ENCODE peak calls at places on chromosomes 2 and 18, in six cellular contexts. One of them, this sample, is unnamed.

GRCh38 chr2:234412726-234413125 is 84.2 kb downstream of the ARL4C start:
- DNase-seq in fibroblast of pulmonary artery: peak; percentile 38
- DNase-seq in Caco-2: no peak
- DNase-seq in GM12865: no peak
- DNase-seq in upper lobe of right lung: no peak
- DNase-seq in HL-60: no peak
- DNase-seq in this sample: peak; percentile 50

GRCh38 chr2:121037480-121037879 is 247.5 kb downstream of the TFCP2L1 start:
- DNase-seq in fibroblast of pulmonary artery: no peak
- DNase-seq in Caco-2: no peak
- DNase-seq in GM12865: no peak
- DNase-seq in upper lobe of right lung: no peak
- DNase-seq in HL-60: no peak
- DNase-seq in this sample: no peak

GRCh38 chr18:11316546-11316945 is 167.2 kb upstream of the PIEZO2 start:
- DNase-seq in fibroblast of pulmonary artery: no peak
- DNase-seq in Caco-2: no peak
- DNase-seq in GM12865: no peak
- DNase-seq in upper lobe of right lung: no peak
- DNase-seq in HL-60: no peak
- DNase-seq in this sample: no peak

GRCh38 chr18:36572135-36572856 is 256.5 kb downstream of the TPGS2 start:
- DNase-seq in fibroblast of pulmonary artery: peak; percentile 83
- DNase-seq in Caco-2: no peak
- DNase-seq in GM12865: peak; percentile 67
- DNase-seq in upper lobe of right lung: no peak
- DNase-seq in HL-60: no peak
- DNase-seq in this sample: peak; percentile 73

GRCh38 chr2:123808243-123808642 is 216.8 kb upstream of the CNTNAP5 start:
- DNase-seq in fibroblast of pulmonary artery: no peak
- DNase-seq in Caco-2: no peak
- DNase-seq in GM12865: no peak
- DNase-seq in upper lobe of right lung: peak; percentile 17
- DNase-seq in HL-60: no peak
- DNase-seq in this sample: no peak

GRCh38 chr2:41729800-41730364 is 317.9 kb upstream of the PKDCC start:
- DNase-seq in fibroblast of pulmonary artery: no peak
- DNase-seq in Caco-2: no peak
- DNase-seq in GM12865: no peak
- DNase-seq in upper lobe of right lung: no peak
- DNase-seq in HL-60: no peak
- DNase-seq in this sample: no peak

GRCh38 chr2:160613466-160614153 is 120.0 kb upstream of the RBMS1 start:
- DNase-seq in fibroblast of pulmonary artery: peak; percentile 65
- DNase-seq in Caco-2: no peak
- DNase-seq in GM12865: no peak
- DNase-seq in upper lobe of right lung: no peak
- DNase-seq in HL-60: no peak
- DNase-seq in this sample: peak; percentile 89

GRCh38 chr2:27714851-27715291 is 51.2 kb downstream of the SLC4A1AP start:
- DNase-seq in fibroblast of pulmonary artery: no peak
- DNase-seq in Caco-2: no peak
- DNase-seq in GM12865: no peak
- DNase-seq in upper lobe of right lung: no peak
- DNase-seq in HL-60: no peak
- DNase-seq in this sample: no peak

GRCh38 chr18:12460874-12461273 is 53.1 kb downstream of the PRELID3A start:
- DNase-seq in fibroblast of pulmonary artery: peak; percentile 68
- DNase-seq in Caco-2: peak; percentile 53
- DNase-seq in GM12865: no peak
- DNase-seq in upper lobe of right lung: no peak
- DNase-seq in HL-60: no peak
- DNase-seq in this sample: peak; percentile 39

GRCh38 chr2:231684314-231685223 is 23.8 kb upstream of the PTMA start:
- DNase-seq in fibroblast of pulmonary artery: no peak
- DNase-seq in Caco-2: no peak
- DNase-seq in GM12865: no peak
- DNase-seq in upper lobe of right lung: no peak
- DNase-seq in HL-60: peak; percentile 78
- DNase-seq in this sample: no peak

GRCh38 chr2:28543316-28544068 is 47.6 kb downstream of the PLB1 start:
- DNase-seq in fibroblast of pulmonary artery: peak; percentile 11
- DNase-seq in Caco-2: no peak
- DNase-seq in GM12865: no peak
- DNase-seq in upper lobe of right lung: no peak
- DNase-seq in HL-60: no peak
- DNase-seq in this sample: peak; percentile 62

GRCh38 chr18:41599529-41599928 is 355.5 kb upstream of the PIK3C3 start:
- DNase-seq in fibroblast of pulmonary artery: no peak
- DNase-seq in Caco-2: no peak
- DNase-seq in GM12865: no peak
- DNase-seq in upper lobe of right lung: no peak
- DNase-seq in HL-60: no peak
- DNase-seq in this sample: no peak
- TF ChIP-seq CTCF in fibroblast of pulmonary artery: no peak
- TF ChIP-seq CTCF in Caco-2: no peak
- TF ChIP-seq CTCF in GM12865: no peak
- TF ChIP-seq CTCF in upper lobe of right lung: no peak
- TF ChIP-seq CTCF in HL-60: no peak
- TF ChIP-seq CTCF in this sample: no peak

GRCh38 chr18:2911533-2911932 is 64.7 kb downstream of the EMILIN2 start:
- DNase-seq in fibroblast of pulmonary artery: no peak
- DNase-seq in Caco-2: no peak
- DNase-seq in GM12865: no peak
- DNase-seq in upper lobe of right lung: no peak
- DNase-seq in HL-60: no peak
- DNase-seq in this sample: no peak

GRCh38 chr18:2914185-2914584 is 67.4 kb downstream of the EMILIN2 start:
- DNase-seq in fibroblast of pulmonary artery: no peak
- DNase-seq in Caco-2: no peak
- DNase-seq in GM12865: no peak
- DNase-seq in upper lobe of right lung: no peak
- DNase-seq in HL-60: no peak
- DNase-seq in this sample: no peak

GRCh38 chr18:2913398-2914005 is 66.7 kb downstream of the EMILIN2 start:
- DNase-seq in fibroblast of pulmonary artery: no peak
- DNase-seq in Caco-2: no peak
- DNase-seq in GM12865: no peak
- DNase-seq in upper lobe of right lung: no peak
- DNase-seq in HL-60: no peak
- DNase-seq in this sample: no peak

GRCh38 chr18:2910751-2911425 is 64.1 kb downstream of the EMILIN2 start:
- DNase-seq in fibroblast of pulmonary artery: no peak
- DNase-seq in Caco-2: no peak
- DNase-seq in GM12865: no peak
- DNase-seq in upper lobe of right lung: no peak
- DNase-seq in HL-60: no peak
- DNase-seq in this sample: no peak

DNA sequence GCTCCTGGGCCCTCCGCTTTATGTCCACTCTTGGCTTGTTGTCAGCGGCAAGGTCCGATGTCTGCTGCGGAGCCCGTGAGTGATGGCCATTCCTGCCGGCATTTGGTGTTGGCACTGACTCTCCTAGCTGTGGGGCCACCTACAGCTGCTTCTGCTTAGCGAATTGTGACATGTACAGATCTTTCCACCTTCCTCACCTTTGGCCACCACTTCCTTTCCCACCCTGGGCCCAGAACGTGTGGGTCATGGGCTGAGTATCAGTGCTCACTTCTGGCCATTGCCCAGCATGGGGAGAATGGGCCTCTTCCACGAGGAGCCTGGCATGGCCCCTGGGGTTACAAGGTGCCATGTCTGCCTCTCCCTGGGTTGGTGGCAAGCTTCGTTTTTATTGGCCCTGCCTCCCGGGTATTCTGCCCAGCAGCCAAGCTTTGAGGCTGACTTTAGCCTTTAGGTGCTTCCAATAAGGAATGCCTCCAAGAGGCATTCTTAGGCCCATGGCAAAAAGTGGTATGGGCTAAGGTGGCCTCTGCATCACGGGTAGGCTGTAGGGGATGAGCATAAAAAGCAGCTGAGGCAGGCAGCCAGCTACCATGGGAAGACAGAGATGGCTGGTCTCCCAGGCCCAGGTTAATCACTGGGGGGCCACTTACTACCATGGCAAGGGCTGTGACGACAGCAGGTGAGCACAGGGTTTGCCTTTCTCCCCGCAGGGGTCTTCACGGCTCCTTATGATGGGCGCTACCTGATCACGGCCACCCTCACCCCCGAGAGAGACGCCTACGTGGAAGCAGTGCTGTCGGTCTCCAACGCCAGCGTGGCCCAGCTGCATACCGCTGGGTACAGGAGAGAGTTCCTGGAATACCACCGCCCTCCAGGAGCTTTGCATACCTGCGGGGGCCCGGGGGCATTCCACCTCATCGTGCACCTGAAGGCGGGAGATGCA is 65.8 kb downstream of the EMILIN2 start:
- DNase-seq in fibroblast of pulmonary artery: no peak
- DNase-seq in Caco-2: no peak
- DNase-seq in GM12865: no peak
- DNase-seq in upper lobe of right lung: no peak
- DNase-seq in HL-60: no peak
- DNase-seq in this sample: no peak
- H3K4me3 ChIP-seq in fibroblast of pulmonary artery: no peak overlapping the region
- H3K4me3 ChIP-seq in Caco-2: no peak overlapping the region
- H3K4me3 ChIP-seq in GM12865: no peak overlapping the region
- H3K4me3 ChIP-seq in upper lobe of right lung: no peak overlapping the region
- H3K4me3 ChIP-seq in HL-60: no peak overlapping the region
- H3K4me3 ChIP-seq in this sample: no peak overlapping the region

GRCh38 chr2:192749606-192750200 is 555.0 kb upstream of the TMEFF2 start:
- DNase-seq in fibroblast of pulmonary artery: peak; percentile 24
- DNase-seq in Caco-2: no peak
- DNase-seq in GM12865: no peak
- DNase-seq in upper lobe of right lung: no peak
- DNase-seq in HL-60: no peak
- DNase-seq in this sample: peak; percentile 5
- TF ChIP-seq CTCF in fibroblast of pulmonary artery: peak; percentile 37
- TF ChIP-seq CTCF in Caco-2: peak; percentile 42
- TF ChIP-seq CTCF in GM12865: no peak
- TF ChIP-seq CTCF in upper lobe of right lung: no peak
- TF ChIP-seq CTCF in HL-60: no peak
- TF ChIP-seq CTCF in this sample: no peak

GRCh38 chr2:219569635-219570034 is 1.7 kb downstream of the OBSL1 start:
- DNase-seq in fibroblast of pulmonary artery: no peak
- DNase-seq in Caco-2: no peak
- DNase-seq in GM12865: no peak
- DNase-seq in upper lobe of right lung: no peak
- DNase-seq in HL-60: no peak
- DNase-seq in this sample: no peak
- H3K4me3 ChIP-seq in fibroblast of pulmonary artery: peak overlapping the region; percentile 61
- H3K4me3 ChIP-seq in Caco-2: no peak overlapping the region
- H3K4me3 ChIP-seq in GM12865: no peak overlapping the region
- H3K4me3 ChIP-seq in upper lobe of right lung: peak overlapping the region; percentile 61
- H3K4me3 ChIP-seq in HL-60: no peak overlapping the region
- H3K4me3 ChIP-seq in this sample: no peak overlapping the region

DNA sequence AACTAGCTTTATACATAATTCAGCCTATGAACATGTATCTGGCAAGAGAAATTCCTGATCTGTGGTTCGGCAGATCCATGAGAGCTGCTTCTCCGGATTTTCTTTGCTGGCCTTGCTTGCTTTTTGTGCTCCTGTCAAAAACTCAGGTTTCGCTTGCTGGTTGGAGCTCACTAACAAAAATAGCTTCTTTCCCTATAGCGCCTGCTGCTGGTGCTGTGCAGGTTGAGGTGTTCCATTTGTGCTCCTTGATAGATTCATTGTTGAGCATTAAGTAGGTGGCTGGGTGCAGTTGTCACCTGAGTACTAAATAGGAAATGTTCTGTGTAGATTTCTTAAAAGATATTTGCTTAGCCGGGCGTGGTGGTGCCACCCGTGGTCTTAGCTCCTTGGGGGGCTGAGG is 148.1 kb downstream of the PRPF40A start:
- DNase-seq in fibroblast of pulmonary artery: no peak
- DNase-seq in Caco-2: no peak
- DNase-seq in GM12865: no peak
- DNase-seq in upper lobe of right lung: no peak
- DNase-seq in HL-60: no peak
- DNase-seq in this sample: no peak
- TF ChIP-seq CTCF in fibroblast of pulmonary artery: no peak
- TF ChIP-seq CTCF in Caco-2: no peak
- TF ChIP-seq CTCF in GM12865: no peak
- TF ChIP-seq CTCF in upper lobe of right lung: no peak
- TF ChIP-seq CTCF in HL-60: no peak
- TF ChIP-seq CTCF in this sample: no peak

DNA sequence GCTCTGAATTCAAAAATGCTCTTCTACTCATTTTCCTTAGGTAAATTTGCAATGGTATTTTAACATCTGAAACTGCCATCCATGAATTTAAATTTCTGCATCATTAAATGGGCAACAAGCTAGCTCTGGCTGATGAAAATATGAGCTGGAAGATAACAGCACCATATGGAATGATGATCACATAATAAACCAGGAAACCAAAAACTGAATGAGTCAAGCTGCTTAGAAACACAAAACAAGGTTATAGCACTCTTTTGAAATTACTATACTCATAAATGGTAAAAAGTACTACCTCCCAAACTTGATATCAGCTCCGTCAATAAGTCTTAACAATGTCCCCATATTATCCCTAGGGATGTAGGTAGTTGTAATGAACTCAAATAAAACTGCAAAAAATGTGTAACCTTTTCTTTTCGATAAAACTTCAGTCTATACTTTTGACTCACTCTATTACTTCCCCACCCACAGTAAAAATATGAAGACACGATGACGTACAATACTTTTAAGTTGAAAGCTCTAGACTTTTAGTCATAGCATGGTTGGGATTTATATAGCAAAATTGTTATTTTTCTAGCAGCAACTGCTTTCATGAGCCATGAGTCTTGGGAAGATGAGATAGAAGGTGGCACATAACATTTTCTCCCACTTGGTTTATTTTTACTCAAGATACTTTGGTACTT is 396.7 kb downstream of the CDH2 start:
- DNase-seq in fibroblast of pulmonary artery: peak; percentile 8
- DNase-seq in Caco-2: no peak
- DNase-seq in GM12865: no peak
- DNase-seq in upper lobe of right lung: no peak
- DNase-seq in HL-60: no peak
- DNase-seq in this sample: peak; percentile 67
- H3K4me3 ChIP-seq in fibroblast of pulmonary artery: no peak overlapping the region
- H3K4me3 ChIP-seq in Caco-2: no peak overlapping the region
- H3K4me3 ChIP-seq in GM12865: no peak overlapping the region
- H3K4me3 ChIP-seq in upper lobe of right lung: no peak overlapping the region
- H3K4me3 ChIP-seq in HL-60: no peak overlapping the region
- H3K4me3 ChIP-seq in this sample: no peak overlapping the region

DNA sequence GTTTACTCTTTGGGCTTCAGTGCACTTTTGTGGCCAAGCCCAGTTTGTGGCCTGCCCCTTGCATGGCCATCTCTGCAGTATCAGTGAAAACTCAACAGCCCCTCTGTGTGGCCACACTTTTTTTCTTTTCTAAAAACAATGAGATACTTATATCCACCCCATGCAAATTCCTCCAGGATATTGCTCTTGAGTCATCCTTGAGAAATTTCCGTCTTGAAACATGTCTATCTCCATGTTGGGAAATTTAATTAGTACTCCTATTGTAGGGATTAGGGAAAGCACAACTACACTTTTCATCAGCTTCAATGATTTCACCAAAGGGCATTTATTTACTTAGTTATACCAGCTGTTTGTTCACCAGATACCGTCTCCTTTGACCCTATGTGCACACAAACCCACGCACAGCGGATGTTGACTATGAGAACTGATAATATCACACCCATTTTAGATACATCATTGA is 993.1 kb downstream of the TSN start:
- DNase-seq in fibroblast of pulmonary artery: peak; percentile 98
- DNase-seq in Caco-2: no peak
- DNase-seq in GM12865: no peak
- DNase-seq in upper lobe of right lung: no peak
- DNase-seq in HL-60: no peak
- DNase-seq in this sample: peak; percentile 97
- TF ChIP-seq CTCF in fibroblast of pulmonary artery: peak; percentile 43
- TF ChIP-seq CTCF in Caco-2: no peak
- TF ChIP-seq CTCF in GM12865: no peak
- TF ChIP-seq CTCF in upper lobe of right lung: no peak
- TF ChIP-seq CTCF in HL-60: no peak
- TF ChIP-seq CTCF in this sample: no peak

This sample was measured in cardiac fibroblast.